ENCODE peak calls at places on chromosome 4, in four cellular contexts. One of them, this sample, is unnamed.
A peak's percentile ranks its signal among the peaks of the same experiment; 100 is the strongest.

GRCh38 chr4:26420438-26420837 is 69.8 kb downstream of the CCKAR start:
- DNase-seq in K562: no peak
- DNase-seq in WTC11: no peak
- DNase-seq in GM12878: no peak
- DNase-seq in this sample: no peak

GRCh38 chr4:103046416-103047290 is 27.1 kb upstream of the SLC9B1 start:
- DNase-seq in K562: peak; percentile 71
- DNase-seq in WTC11: peak; percentile 37
- DNase-seq in GM12878: no peak
- DNase-seq in this sample: peak; percentile 34

GRCh38 chr4:71553605-71554004 is 214.8 kb downstream of the SLC4A4 start:
- DNase-seq in K562: peak; percentile 9
- DNase-seq in WTC11: no peak
- DNase-seq in GM12878: no peak
- DNase-seq in this sample: peak; percentile 0

GRCh38 chr4:76705497-76705896 is 192.4 kb downstream of the SOWAHB start:
- DNase-seq in K562: no peak
- DNase-seq in WTC11: no peak
- DNase-seq in GM12878: no peak
- DNase-seq in this sample: no peak

GRCh38 chr4:38320349-38320707 is 343.7 kb upstream of the KLF3 start:
- DNase-seq in K562: no peak
- DNase-seq in WTC11: no peak
- DNase-seq in GM12878: no peak
- DNase-seq in this sample: no peak

GRCh38 chr4:135098061-135098460 is 896.5 kb upstream of the PABPC4L start:
- DNase-seq in K562: no peak
- DNase-seq in WTC11: no peak
- DNase-seq in GM12878: no peak
- DNase-seq in this sample: no peak

GRCh38 chr4:152197211-152197610 is 338.7 kb downstream of the FBXW7 start:
- DNase-seq in K562: no peak
- DNase-seq in WTC11: no peak
- DNase-seq in GM12878: no peak
- DNase-seq in this sample: no peak

GRCh38 chr4:183492791-183493221 is 12.1 kb upstream of the ING2 start:
- DNase-seq in K562: no peak
- DNase-seq in WTC11: no peak
- DNase-seq in GM12878: no peak
- DNase-seq in this sample: no peak

GRCh38 chr4:126106658-126107057 is 791.9 kb downstream of the FAT4 start:
- DNase-seq in K562: peak; percentile 41
- DNase-seq in WTC11: peak; percentile 22
- DNase-seq in GM12878: no peak
- DNase-seq in this sample: no peak

GRCh38 chr4:19455196-19455595 is 796.5 kb upstream of the SLIT2 start:
- DNase-seq in K562: peak; percentile 4
- DNase-seq in WTC11: no peak
- DNase-seq in GM12878: no peak
- DNase-seq in this sample: no peak

GRCh38 chr4:100087743-100088142 is 102.5 kb downstream of the DDIT4L start:
- DNase-seq in K562: no peak
- DNase-seq in WTC11: no peak
- DNase-seq in GM12878: no peak
- DNase-seq in this sample: no peak

GRCh38 chr4:26873391-26874026 is 12.9 kb downstream of the STIM2 start:
- DNase-seq in K562: no peak
- DNase-seq in WTC11: no peak
- DNase-seq in GM12878: no peak
- DNase-seq in this sample: no peak

GRCh38 chr4:140952709-140953108 is 180.6 kb downstream of the RNF150 start:
- DNase-seq in K562: no peak
- DNase-seq in WTC11: no peak
- DNase-seq in GM12878: no peak
- DNase-seq in this sample: no peak

GRCh38 chr4:108830509-108831244 is 67.8 kb upstream of the ETNPPL start:
- DNase-seq in K562: peak; percentile 27
- DNase-seq in WTC11: no peak
- DNase-seq in GM12878: no peak
- DNase-seq in this sample: no peak

GRCh38 chr4:17059192-17059634 is 160.8 kb upstream of the LDB2 start:
- DNase-seq in K562: no peak
- DNase-seq in WTC11: no peak
- DNase-seq in GM12878: no peak
- DNase-seq in this sample: peak; percentile 43

GRCh38 chr4:161188578-161188977 is 975.2 kb downstream of the FSTL5 start:
- DNase-seq in K562: no peak
- DNase-seq in WTC11: no peak
- DNase-seq in GM12878: no peak
- DNase-seq in this sample: no peak
- TF ChIP-seq USF1 in K562: no peak
- TF ChIP-seq USF1 in WTC11: no peak
- TF ChIP-seq USF1 in GM12878: no peak
- TF ChIP-seq USF1 in this sample: no peak

GRCh38 chr4:86101841-86102240 is 258.0 kb downstream of the MAPK10 start:
- DNase-seq in K562: no peak
- DNase-seq in WTC11: no peak
- DNase-seq in GM12878: no peak
- DNase-seq in this sample: no peak
- TF ChIP-seq USF1 in K562: no peak
- TF ChIP-seq USF1 in WTC11: no peak
- TF ChIP-seq USF1 in GM12878: no peak
- TF ChIP-seq USF1 in this sample: no peak

GRCh38 chr4:14749910-14750309 is 252.4 kb upstream of the CPEB2 start:
- DNase-seq in K562: peak; percentile 8
- DNase-seq in WTC11: peak; percentile 16
- DNase-seq in GM12878: no peak
- DNase-seq in this sample: peak; percentile 8
- TF ChIP-seq USF1 in K562: no peak
- TF ChIP-seq USF1 in WTC11: no peak
- TF ChIP-seq USF1 in GM12878: no peak
- TF ChIP-seq USF1 in this sample: no peak

GRCh38 chr4:146256328-146256727 is 42.0 kb downstream of the REELD1 start:
- DNase-seq in K562: no peak
- DNase-seq in WTC11: no peak
- DNase-seq in GM12878: no peak
- DNase-seq in this sample: no peak

GRCh38 chr4:146257511-146257910 is 43.2 kb downstream of the REELD1 start:
- DNase-seq in K562: no peak
- DNase-seq in WTC11: no peak
- DNase-seq in GM12878: no peak
- DNase-seq in this sample: no peak

GRCh38 chr4:146255463-146255862 is 41.1 kb downstream of the REELD1 start:
- DNase-seq in K562: no peak
- DNase-seq in WTC11: no peak
- DNase-seq in GM12878: no peak
- DNase-seq in this sample: no peak

GRCh38 chr4:146252941-146253340 is 38.6 kb downstream of the REELD1 start:
- DNase-seq in K562: no peak
- DNase-seq in WTC11: no peak
- DNase-seq in GM12878: no peak
- DNase-seq in this sample: no peak

GRCh38 chr4:146255874-146256273 is 41.5 kb downstream of the REELD1 start:
- DNase-seq in K562: no peak
- DNase-seq in WTC11: no peak
- DNase-seq in GM12878: no peak
- DNase-seq in this sample: no peak
- TF ChIP-seq USF1 in K562: no peak
- TF ChIP-seq USF1 in WTC11: no peak
- TF ChIP-seq USF1 in GM12878: no peak
- TF ChIP-seq USF1 in this sample: no peak

This sample was measured in SK-N-SH.